ENCODE peak calls at places on chromosomes 5 and 9, in five cellular contexts. Y is HL-60; F is GDM1; Q is trophoblast cell; X is activated naive CD8-positive, alpha-beta T cell treated with anti-CD3 and anti-CD28 coated beads, Interleukin-2, amount 50 U/mL, for 24 hours. R is an unnamed sample.

GRCh38 chr9:114504341-114505186 is 709 bp downstream of the WHRN start:
- DNase-seq in Y (no peak), F (no peak), Q (peak), X (peak), R (peak)

GRCh38 chr9:131650254-131650653 is 89.6 kb downstream of the RAPGEF1 start:
- DNase-seq in Y (peak), F (no peak), Q (peak), X (no peak), R (no peak)

GRCh38 chr5:172299916-172300439 is 16.4 kb upstream of the UBTD2 start:
- DNase-seq in Y (no peak), F (no peak), Q (no peak), X (no peak), R (no peak)

GRCh38 chr9:122334916-122335315 is 35.9 kb upstream of the PTGS1 start:
- DNase-seq in Y (no peak), F (no peak), Q (no peak), X (no peak), R (no peak)

GRCh38 chr5:129917224-129917623 is 13.0 kb downstream of the CHSY3 start:
- DNase-seq in Y (no peak), F (no peak), Q (no peak), X (no peak), R (no peak)

GRCh38 chr5:59873113-59873512 is 20.4 kb downstream of the PDE4D start:
- DNase-seq in Y (no peak), F (no peak), Q (peak), X (no peak), R (no peak)

GRCh38 chr9:125240649-125240999 is 519 bp downstream of the HSPA5 start:
- DNase-seq in Y (peak), F (no peak), Q (peak), X (no peak), R (peak)

GRCh38 chr9:38079410-38080105 is 10.5 kb upstream of the SHB start:
- DNase-seq in Y (no peak), F (peak), Q (peak), X (no peak), R (no peak)

GRCh38 chr5:141840826-141841360 is 37.3 kb downstream of the PCDH1 start:
- DNase-seq in Y (no peak), F (no peak), Q (no peak), X (no peak), R (no peak)

GRCh38 chr5:126499742-126500396 is 76.7 kb downstream of the GRAMD2B start:
- DNase-seq in Y (peak), F (no peak), Q (peak), X (no peak), R (peak)

GRCh38 chr9:32423371-32423770 is 38.9 kb downstream of the ACO1 start:
- DNase-seq in Y (no peak), F (no peak), Q (no peak), X (no peak), R (no peak)

GRCh38 chr5:158543539-158544387 is 556.0 kb downstream of the EBF1 start:
- DNase-seq in Y (no peak), F (no peak), Q (no peak), X (no peak), R (peak)

GRCh38 chr9:80359941-80360881 is 788.4 kb downstream of the TLE4 start:
- DNase-seq in Y (no peak), F (no peak), Q (no peak), X (no peak), R (no peak)

GRCh38 chr5:120252839-120253238 is 211.3 kb upstream of the PRR16 start:
- DNase-seq in Y (no peak), F (no peak), Q (no peak), X (no peak), R (no peak)

GRCh38 chr5:131171276-131171815 is 602 bp downstream of the LYRM7 start:
- DNase-seq in Y (peak), F (no peak), Q (no peak), X (no peak), R (no peak)

GRCh38 chr5:151023047-151023615 is 2.7 kb downstream of the GPX3 start:
- DNase-seq in Y (no peak), F (no peak), Q (no peak), X (no peak), R (no peak)

GRCh38 chr9:99851028-99851822 is 29.5 kb downstream of the NR4A3 start:
- DNase-seq in Y (no peak), F (no peak), Q (no peak), X (peak), R (no peak)

R was measured in SK-MEL-5.